ENCODE peak calls at places on chromosome 11, in eight cellular contexts. O, V, Z, A, B, D, T and W are unnamed samples.

GRCh38 chr11:27201454-27202302 is 161.1 kb downstream of the BBOX1 start:
- DNase-seq in O (peak), V (peak), Z (peak), A (peak), B (peak), D (no peak), T (peak), W (peak)

GRCh38 chr11:118659956-118660645 is 19.3 kb downstream of the TREH start:
- DNase-seq in O (no peak), V (no peak), Z (no peak), A (no peak), B (no peak), D (no peak), T (no peak), W (no peak)

GRCh38 chr11:2673250-2673610 is 26.6 kb downstream of the KCNQ1OT1 start:
- DNase-seq in O (no peak), V (no peak), Z (no peak), A (no peak), B (no peak), D (no peak), T (no peak), W (no peak)

GRCh38 chr11:17513853-17514252 is 30.4 kb downstream of the USH1C start:
- DNase-seq in O (no peak), V (no peak), Z (no peak), A (no peak), B (no peak), D (no peak), T (no peak), W (no peak)

GRCh38 chr11:114819028-114819427 is 140.7 kb downstream of the NXPE2 start:
- DNase-seq in O (no peak), V (no peak), Z (no peak), A (no peak), B (no peak), D (peak), T (no peak), W (no peak)

GRCh38 chr11:72091292-72091691 is 10.6 kb downstream of the LRRC51 start:
- DNase-seq in O (peak), V (peak), Z (peak), A (peak), B (peak), D (peak), T (peak), W (peak)

GRCh38 chr11:68012843-68013610 is 2.9 kb downstream of the ALDH3B1 start:
- DNase-seq in O (no peak), V (peak), Z (no peak), A (peak), B (peak), D (peak), T (no peak), W (peak)

GRCh38 chr11:86717817-86718501 is 45.5 kb upstream of the ME3 start:
- DNase-seq in O (no peak), V (no peak), Z (no peak), A (no peak), B (no peak), D (no peak), T (no peak), W (no peak)

GRCh38 chr11:112881461-112881860 is 79.8 kb upstream of the NCAM1 start:
- DNase-seq in O (peak), V (peak), Z (peak), A (peak), B (no peak), D (no peak), T (peak), W (peak)

GRCh38 chr11:125494033-125494364 is 2.1 kb downstream of the FEZ1 start:
- DNase-seq in O (no peak), V (no peak), Z (no peak), A (no peak), B (no peak), D (no peak), T (no peak), W (no peak)

GRCh38 chr11:70558651-70559050 is 160.3 kb downstream of the CTTN start:
- DNase-seq in O (no peak), V (no peak), Z (no peak), A (no peak), B (no peak), D (no peak), T (no peak), W (no peak)

GRCh38 chr11:111602865-111603632 is 800 bp downstream of the SIK2 start:
- DNase-seq in O (peak), V (no peak), Z (peak), A (peak), B (peak), D (peak), T (peak), W (peak)

GRCh38 chr11:120540744-120541143 is 29.2 kb downstream of the GRIK4 start:
- DNase-seq in O (no peak), V (no peak), Z (no peak), A (no peak), B (no peak), D (no peak), T (no peak), W (no peak)

GRCh38 chr11:25891960-25892359 is 440.0 kb upstream of the ANO3 start:
- DNase-seq in O (no peak), V (no peak), Z (no peak), A (no peak), B (no peak), D (no peak), T (no peak), W (no peak)

GRCh38 chr11:111913997-111914396 is 1.5 kb downstream of the HSPB2 start:
- DNase-seq in O (no peak), V (no peak), Z (no peak), A (no peak), B (peak), D (no peak), T (no peak), W (peak)

GRCh38 chr11:3046190-3046589 is 11.0 kb downstream of the CARS1 start:
- DNase-seq in O (no peak), V (no peak), Z (no peak), A (no peak), B (no peak), D (no peak), T (no peak), W (no peak)

GRCh38 chr11:120273432-120273831 is 33.5 kb downstream of the POU2F3 start:
- DNase-seq in O (no peak), V (no peak), Z (no peak), A (no peak), B (no peak), D (no peak), T (no peak), W (no peak)

GRCh38 chr11:9448576-9449352 is 12.0 kb upstream of the ZNF143 start:
- DNase-seq in O (no peak), V (no peak), Z (no peak), A (no peak), B (no peak), D (no peak), T (no peak), W (no peak)

GRCh38 chr11:67667490-67668190 is 6.8 kb downstream of the ALDH3B2 start:
- DNase-seq in O (no peak), V (no peak), Z (no peak), A (no peak), B (no peak), D (no peak), T (no peak), W (peak)

GRCh38 chr11:117588166-117588810 is 208.7 kb downstream of the DSCAML1 start:
- DNase-seq in O (peak), V (no peak), Z (no peak), A (no peak), B (no peak), D (no peak), T (no peak), W (no peak)

GRCh38 chr11:119704849-119705248 is 24.2 kb downstream of the NECTIN1 start:
- DNase-seq in O (no peak), V (no peak), Z (no peak), A (no peak), B (no peak), D (no peak), T (no peak), W (no peak)

GRCh38 chr11:76649964-76650363 is 20.6 kb downstream of the LRRC32 start:
- DNase-seq in O (no peak), V (no peak), Z (no peak), A (peak), B (no peak), D (no peak), T (no peak), W (no peak)
- H3K4me3 ChIP-seq in O (no peak), V (no peak), Z (no peak), A (no peak), B (no peak), D (no peak), T (no peak), W (no peak)

GRCh38 chr11:10454506-10454901 is 560 bp upstream of the AMPD3 start:
- DNase-seq in O (no peak), V (no peak), Z (no peak), A (no peak), B (no peak), D (no peak), T (no peak), W (no peak)
- H3K27ac ChIP-seq in O (no peak), V (peak), Z (peak), A (peak), B (peak), D (no peak), T (no peak), W (no peak)

GRCh38 chr11:44565008-44565745 is at the start of gene CD82:
- DNase-seq in O (peak), V (peak), Z (peak), A (peak), B (peak), D (peak), T (peak), W (peak)
- TF ChIP-seq CTCF in O (peak), V (no peak), Z (peak), A (peak), B (peak), D (peak), T (peak), W (no peak)

DNA sequence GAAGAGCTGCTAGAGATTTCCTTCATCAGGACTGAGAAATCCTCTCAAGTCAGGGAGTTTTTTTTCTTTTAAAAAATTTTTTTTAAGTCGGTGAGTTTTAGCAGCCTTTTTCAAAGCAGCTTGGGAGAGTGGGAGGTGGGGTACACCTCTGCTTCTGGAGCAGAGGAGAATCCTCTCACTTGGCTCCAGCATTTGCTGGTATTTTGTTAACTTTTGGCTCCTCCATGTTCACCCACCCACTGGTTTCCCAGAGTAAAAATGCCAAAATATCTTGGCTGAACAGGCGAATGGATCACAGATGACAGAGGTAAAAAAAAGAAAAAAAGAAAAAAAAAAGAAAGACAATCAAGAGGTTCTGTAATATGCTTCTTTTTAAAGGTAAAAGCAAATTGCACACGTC is 68.0 kb downstream of the GAB2 start:
- DNase-seq in O (no peak), V (no peak), Z (no peak), A (no peak), B (no peak), D (no peak), T (no peak), W (no peak)
- H3K4me3 ChIP-seq in O (no peak), V (no peak), Z (no peak), A (no peak), B (no peak), D (no peak), T (no peak), W (no peak)

DNA sequence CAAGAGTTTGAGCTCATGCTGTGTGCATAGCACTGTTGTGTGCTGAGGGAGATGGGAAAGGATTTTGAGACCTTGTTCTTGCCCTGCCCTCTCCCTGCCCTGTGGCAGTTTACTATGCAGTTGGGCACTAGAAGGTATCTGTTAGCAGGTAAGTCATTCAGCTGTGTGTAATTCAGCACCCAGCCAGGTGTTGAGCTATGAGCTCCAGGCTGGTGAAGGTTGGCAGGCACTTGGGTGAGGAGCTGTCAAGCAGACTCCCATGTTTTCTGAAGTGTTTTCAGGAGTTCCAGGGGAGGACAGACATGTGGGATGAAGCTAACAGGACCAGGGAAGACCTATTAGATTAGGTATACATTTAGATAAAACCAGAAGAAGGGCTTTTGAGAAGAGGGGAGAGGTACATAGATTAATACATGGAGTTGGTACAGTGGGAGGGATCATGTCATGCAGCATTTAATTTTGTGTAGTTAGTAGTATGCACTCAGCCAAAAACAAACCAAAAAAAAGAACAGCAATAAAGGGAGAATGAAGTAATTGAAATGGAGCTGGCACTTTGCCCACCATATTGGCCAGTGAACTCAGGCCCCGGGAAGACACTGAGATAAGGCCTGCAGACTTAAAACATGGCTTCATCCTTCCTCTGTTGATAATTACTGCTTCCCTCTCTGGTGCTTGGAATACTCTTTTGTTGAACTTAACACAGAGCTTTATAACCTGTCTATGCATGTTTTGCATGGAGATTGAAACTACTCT is 2.9 kb downstream of the PANX1 start:
- DNase-seq in O (no peak), V (no peak), Z (no peak), A (peak), B (no peak), D (no peak), T (no peak), W (no peak)
- H3K27ac ChIP-seq in O (no peak), V (no peak), Z (no peak), A (peak), B (peak), D (no peak), T (peak), W (peak)

GRCh38 chr11:4826425-4826824 is 5.3 kb downstream of the OR51F2 start:
- DNase-seq in O (no peak), V (no peak), Z (peak), A (no peak), B (peak), D (no peak), T (no peak), W (no peak)
- TF ChIP-seq CTCF in O (no peak), V (no peak), Z (peak), A (no peak), B (peak), D (peak), T (peak), W (no peak)

GRCh38 chr11:1392561-1392960 is 2.8 kb downstream of the BRSK2 start:
- DNase-seq in O (no peak), V (no peak), Z (no peak), A (no peak), B (no peak), D (no peak), T (no peak), W (peak)

GRCh38 chr11:1390603-1391164 is 950 bp downstream of the BRSK2 start:
- DNase-seq in O (peak), V (no peak), Z (no peak), A (no peak), B (no peak), D (no peak), T (no peak), W (peak)

GRCh38 chr11:1389932-1390587 is at the start of gene BRSK2:
- DNase-seq in O (no peak), V (no peak), Z (no peak), A (no peak), B (no peak), D (no peak), T (no peak), W (peak)

GRCh38 chr11:1392111-1392510 is 2.4 kb downstream of the BRSK2 start:
- DNase-seq in O (no peak), V (no peak), Z (no peak), A (no peak), B (no peak), D (no peak), T (no peak), W (no peak)

DNA sequence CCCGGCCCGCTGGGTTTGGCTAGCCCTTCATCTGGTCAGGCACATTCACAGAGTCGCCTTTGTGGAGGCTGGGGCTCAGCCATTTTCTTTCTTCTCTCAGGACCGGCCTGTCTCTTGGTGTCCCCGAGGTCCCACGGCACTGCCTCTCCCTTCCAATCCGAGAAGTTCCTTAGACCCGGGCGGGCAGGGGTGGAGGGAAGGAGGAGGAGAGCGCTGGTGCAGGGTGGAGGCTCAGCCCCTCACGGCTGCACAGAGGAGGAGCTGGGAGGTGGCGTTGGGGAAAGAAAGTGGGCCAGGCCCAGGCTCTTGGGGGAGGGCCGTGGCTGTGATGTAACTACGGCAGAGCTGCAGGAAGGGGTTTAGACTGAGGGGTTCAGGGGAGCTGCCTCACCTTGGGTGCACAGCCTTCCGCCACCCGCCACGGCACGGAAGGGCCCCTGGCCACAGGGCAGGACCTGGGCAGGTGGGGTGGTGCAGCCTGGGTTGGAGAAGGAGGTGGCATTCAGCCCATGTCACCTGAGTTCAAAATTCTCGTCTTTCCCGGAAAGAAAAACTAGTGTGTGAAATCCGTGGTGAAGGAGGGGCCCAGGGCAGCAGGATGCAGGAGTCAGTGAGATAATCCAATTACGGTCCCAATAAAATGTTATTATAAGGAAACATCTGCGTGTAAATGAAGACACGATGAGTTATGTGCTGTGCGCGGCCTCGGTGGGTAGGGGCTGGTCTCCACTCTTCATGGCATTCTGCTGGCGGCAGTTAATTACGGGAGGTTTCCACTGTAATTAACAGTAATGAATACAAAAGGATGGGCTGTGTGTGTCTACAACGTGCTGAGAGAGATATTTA is 1.7 kb downstream of the BRSK2 start:
- DNase-seq in O (no peak), V (no peak), Z (no peak), A (no peak), B (no peak), D (no peak), T (no peak), W (peak)
- H3K4me3 ChIP-seq in O (no peak), V (no peak), Z (no peak), A (no peak), B (no peak), D (no peak), T (no peak), W (peak)

DNA sequence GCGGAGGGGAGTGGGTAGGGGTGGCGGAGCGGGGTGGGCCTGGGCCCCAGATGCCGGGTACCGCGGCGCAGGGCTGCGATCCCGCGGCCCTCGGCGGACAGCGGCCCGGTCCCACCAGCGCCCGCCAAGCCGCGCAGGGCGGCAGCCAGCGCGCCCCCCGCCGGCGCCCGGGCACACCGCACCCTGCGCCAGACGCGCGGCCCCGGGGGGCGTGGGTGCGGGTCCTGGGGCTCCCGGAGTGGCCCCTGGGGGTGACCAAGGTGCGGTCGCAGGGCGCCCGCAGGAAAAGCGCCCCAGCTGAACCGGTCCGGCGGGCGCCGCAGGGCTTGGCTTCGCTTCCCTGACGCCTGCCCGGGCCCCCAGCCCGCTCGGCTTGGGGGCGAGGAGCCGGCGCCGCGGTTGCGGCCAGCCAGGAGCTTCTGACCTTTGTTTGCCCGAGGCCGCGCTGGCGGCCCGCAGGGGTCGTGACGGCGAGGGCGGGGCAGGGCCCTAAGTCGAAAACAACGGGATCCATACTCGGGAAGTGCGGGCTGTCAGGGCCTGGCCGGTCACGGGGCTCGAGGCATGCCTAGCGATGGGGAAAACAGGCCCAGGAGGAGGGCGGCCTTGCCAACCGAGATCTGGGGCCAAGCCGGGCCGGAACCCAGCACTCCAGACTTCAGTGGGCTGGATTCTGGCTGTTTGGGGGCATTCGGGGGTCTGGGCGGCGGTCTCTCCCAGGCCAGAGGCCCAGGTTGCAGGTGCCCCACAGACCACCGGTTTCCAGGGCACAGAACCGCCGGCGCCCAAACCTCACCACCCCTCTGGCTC is 581 bp upstream of the AP5B1 start:
- DNase-seq in O (peak), V (peak), Z (peak), A (no peak), B (no peak), D (no peak), T (peak), W (peak)
- H3K27ac ChIP-seq in O (no peak), V (peak), Z (peak), A (no peak), B (no peak), D (no peak), T (no peak), W (peak)

DNA sequence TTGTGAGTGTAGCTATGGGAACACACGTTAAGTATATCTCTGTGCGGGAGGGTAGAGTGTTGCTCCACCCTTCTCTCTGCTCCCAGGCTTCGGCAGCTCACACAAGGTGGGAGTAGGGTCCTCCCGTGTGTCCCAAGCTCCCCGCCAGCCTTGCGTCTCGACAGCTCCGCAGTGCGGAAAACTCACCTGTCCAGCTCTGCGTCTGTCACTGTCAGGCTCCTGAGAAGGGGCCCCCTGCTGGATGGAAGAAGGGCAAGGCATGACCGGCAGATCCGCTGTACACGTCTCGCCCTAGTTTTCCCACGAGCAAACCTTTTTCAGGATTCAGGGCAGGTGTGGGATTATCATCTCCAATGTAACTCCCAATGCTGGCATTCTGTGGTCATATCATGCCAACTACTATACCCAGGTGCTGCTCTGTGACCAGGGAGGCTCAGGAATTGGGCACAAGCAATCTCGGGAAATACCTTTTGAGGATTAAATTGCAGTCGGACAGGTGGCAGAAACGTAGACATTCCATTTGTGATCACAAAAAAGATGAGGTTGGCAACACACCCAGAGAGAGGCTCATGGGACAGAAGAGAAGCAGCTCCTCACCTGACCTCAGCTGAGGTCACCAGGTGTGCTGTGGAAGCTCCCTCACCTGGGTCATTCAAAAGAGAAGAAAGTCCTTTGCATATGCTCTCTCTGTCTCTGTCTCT is 314.0 kb upstream of the B3GAT1 start:
- DNase-seq in O (no peak), V (peak), Z (peak), A (no peak), B (no peak), D (no peak), T (peak), W (peak)
- TF ChIP-seq CTCF in O (no peak), V (no peak), Z (peak), A (no peak), B (no peak), D (peak), T (no peak), W (peak)